ENCODE peak calls at places on chromosomes 2 and 18, in six cellular contexts. D is PC-3; T is endodermal cell; C is CD8-positive, alpha-beta memory T cell; U is lower lobe of right lung; K is hepatocyte. Y is an unnamed sample. For H3K9me3, the result is how much of the 10 kb centered on the place peaks cover.

GRCh38 chr2:147945660-147946059 is 74.9 kb downstream of the ORC4 start:
- DNase-seq in T (peak), U (no peak), C (no peak), K (no peak), D (no peak), Y (no peak)

GRCh38 chr2:99425022-99425421 is 64.8 kb downstream of the REV1 start:
- DNase-seq in T (no peak), D (peak), U (no peak), C (no peak), K (no peak), Y (no peak)

GRCh38 chr2:19474128-19474527 is 115.7 kb upstream of the OSR1 start:
- DNase-seq in D (peak), U (no peak), C (peak), T (no peak), K (peak), Y (peak)

GRCh38 chr18:58541137-58541788 is 87.6 kb downstream of the ALPK2 start:
- DNase-seq in T (peak), U (no peak), C (no peak), K (no peak), D (peak), Y (no peak)

GRCh38 chr2:38095996-38096861 is 20.3 kb upstream of the CYP1B1 start:
- DNase-seq in T (peak), U (no peak), C (no peak), K (peak), D (peak), Y (no peak)

GRCh38 chr18:59897321-59897954 is 2.4 kb upstream of the PMAIP1 start:
- DNase-seq in T (peak), C (no peak), D (no peak), U (no peak), K (no peak), Y (no peak)

GRCh38 chr2:218072478-218073024 is 3.5 kb downstream of the RUFY4 start:
- DNase-seq in K (no peak), C (no peak), U (no peak), T (no peak), D (no peak), Y (no peak)

GRCh38 chr2:17051558-17051957 is 385.9 kb upstream of the CYRIA start:
- DNase-seq in D (no peak), K (no peak), U (no peak), T (no peak), C (no peak), Y (no peak)

GRCh38 chr2:237432484-237433092 is 18.6 kb upstream of the COL6A3 start:
- DNase-seq in K (no peak), T (peak), U (peak), C (peak), D (peak), Y (peak)

GRCh38 chr2:152106464-152106863 is 7.6 kb upstream of the CACNB4 start:
- DNase-seq in C (no peak), D (peak), T (no peak), U (no peak), K (no peak), Y (no peak)

GRCh38 chr18:31558567-31558966 is 33.1 kb upstream of the TTR start:
- DNase-seq in C (no peak), U (no peak), K (no peak), D (no peak), T (no peak), Y (no peak)

GRCh38 chr2:98607741-98608117 is 583 bp downstream of the COA5 start:
- DNase-seq in U (no peak), T (no peak), D (no peak), K (peak), C (no peak), Y (no peak)

GRCh38 chr2:116467243-116467642 is 1347.2 kb upstream of the DDX18 start:
- DNase-seq in C (no peak), K (no peak), D (no peak), U (no peak), T (no peak), Y (peak)

GRCh38 chr2:120375251-120376020 is 29.5 kb downstream of the INHBB start:
- DNase-seq in C (no peak), K (no peak), U (no peak), T (no peak), D (no peak), Y (peak)

GRCh38 chr2:240913810-240914644 is 7.9 kb downstream of the CROCC2 start:
- DNase-seq in C (peak), K (peak), T (peak), D (peak), U (peak), Y (peak)

GRCh38 chr2:188668017-188668663 is 306.0 kb upstream of the COL3A1 start:
- DNase-seq in D (peak), T (no peak), C (no peak), U (no peak), K (peak), Y (no peak)

GRCh38 chr18:8830067-8831060 is 125.0 kb downstream of the MTCL1 start:
- DNase-seq in C (no peak), T (no peak), K (no peak), D (no peak), U (no peak), Y (no peak)

GRCh38 chr18:741931-742512 is 29.6 kb upstream of the ENOSF1 start:
- DNase-seq in T (no peak), C (no peak), U (no peak), K (peak), D (peak), Y (no peak)

GRCh38 chr2:9554841-9555337 is 741 bp downstream of the ADAM17 start:
- DNase-seq in U (no peak), C (no peak), K (peak), D (peak), T (no peak), Y (no peak)

GRCh38 chr2:175874291-175874690 is 127.8 kb downstream of the LNPK start:
- DNase-seq in T (no peak), C (no peak), D (no peak), U (no peak), K (no peak), Y (no peak)

GRCh38 chr2:175865716-175866115 is 136.4 kb downstream of the LNPK start:
- DNase-seq in C (no peak), K (no peak), D (no peak), T (no peak), U (no peak), Y (no peak)

GRCh38 chr2:175871949-175872348 is 130.1 kb downstream of the LNPK start:
- DNase-seq in T (no peak), U (no peak), K (no peak), D (no peak), C (no peak), Y (no peak)

GRCh38 chr2:175872716-175873115 is 129.4 kb downstream of the LNPK start:
- DNase-seq in C (no peak), U (no peak), K (no peak), T (no peak), D (peak), Y (no peak)

DNA sequence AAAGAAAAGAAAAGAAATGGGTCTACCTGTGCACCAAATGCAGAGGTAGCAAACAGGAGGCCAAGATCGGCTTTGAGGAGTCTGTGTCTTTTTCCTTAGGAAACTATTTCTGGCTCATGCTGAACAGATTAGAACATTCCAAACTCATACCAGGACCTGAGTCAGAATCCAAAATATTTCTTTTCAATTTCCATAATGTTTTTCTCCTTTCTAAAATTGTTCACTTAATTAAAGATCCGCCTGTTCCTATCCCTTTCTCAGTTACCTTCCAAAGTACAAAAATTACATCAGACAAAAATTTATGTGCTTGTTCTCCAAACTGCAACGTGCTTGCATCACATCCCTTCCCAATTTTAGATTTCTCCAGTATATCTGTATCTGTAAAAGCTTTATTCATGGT is 130.7 kb downstream of the LNPK start:
- DNase-seq in K (no peak), T (no peak), D (no peak), C (no peak), U (no peak), Y (no peak)
- H3K4me3 ChIP-seq in K (no peak), T (no peak), D (no peak), C (no peak), U (no peak), Y (no peak)

GRCh38 chr2:128464456-128464855 is 145.8 kb upstream of the HS6ST1 start:
- DNase-seq in D (no peak), C (no peak), T (peak), U (no peak), K (no peak), Y (no peak)
- H3K9me3 ChIP-seq in D (under half), C (under half), T (under half), U (under half), K (under half), Y (under half)

GRCh38 chr2:231925303-231926179 is 655 bp downstream of the NPPC start:
- DNase-seq in U (peak), D (peak), C (peak), K (peak), T (peak), Y (peak)
- H3K4me3 ChIP-seq in U (peak), D (peak), C (peak), K (peak), T (peak), Y (peak)

GRCh38 chr2:89850881-89851582 is 1159.6 kb downstream of the RPIA start:
- DNase-seq in U (no peak), K (no peak), D (no peak), C (no peak), T (no peak), Y (no peak)
- H3K9me3 ChIP-seq in U (under half), K (under half), D (under half), C (under half), T (half or more), Y (under half)

Y was measured in right lobe of liver.